ENCODE peak calls at places on chromosomes 6 and 20, in four cellular contexts. M is HepG2, Z is body of pancreas, V is tibial nerve. Q is an unnamed sample.

GRCh38 chr20:62659488-62659887 is 17.2 kb downstream of the SLCO4A1 start:
- DNase-seq in M (no peak), Z (no peak), V (no peak), Q (no peak)

GRCh38 chr6:155132617-155133016 is 131.2 kb upstream of the CLDN20 start:
- DNase-seq in M (no peak), Z (no peak), V (no peak), Q (no peak)

GRCh38 chr6:139905404-139906052 is 531.1 kb upstream of the CITED2 start:
- DNase-seq in M (no peak), Z (no peak), V (no peak), Q (no peak)

GRCh38 chr6:9140861-9141534 is 705.7 kb upstream of the SLC35B3 start:
- DNase-seq in M (no peak), Z (peak; percentile 13), V (no peak), Q (no peak)

GRCh38 chr6:36735110-36735971 is 37.7 kb downstream of the RAB44 start:
- DNase-seq in M (no peak), Z (peak; percentile 68), V (peak; percentile 86), Q (peak; percentile 62)

GRCh38 chr6:150470131-150470530 is 101.3 kb downstream of the IYD start:
- DNase-seq in M (no peak), Z (no peak), V (no peak), Q (no peak)

GRCh38 chr20:62401331-62401779 is 5.7 kb downstream of the CABLES2 start:
- DNase-seq in M (no peak), Z (no peak), V (no peak), Q (no peak)

GRCh38 chr20:11159728-11160127 is 485.9 kb upstream of the JAG1 start:
- DNase-seq in M (no peak), Z (no peak), V (no peak), Q (no peak)

GRCh38 chr6:34232901-34233300 is 3.8 kb upstream of the HMGA1 start:
- DNase-seq in M (no peak), Z (no peak), V (no peak), Q (peak; percentile 30)

GRCh38 chr20:4065405-4065841 is 50.1 kb upstream of the RNF24 start:
- DNase-seq in M (no peak), Z (no peak), V (peak; percentile 29), Q (no peak)

GRCh38 chr6:524803-525202 is 132.1 kb downstream of the HUS1B start:
- DNase-seq in M (no peak), Z (no peak), V (no peak), Q (no peak)

GRCh38 chr20:60054716-60055371 is 96.6 kb downstream of the CDH26 start:
- DNase-seq in M (no peak), Z (no peak), V (no peak), Q (no peak)

GRCh38 chr20:58661298-58662141 is 10.4 kb downstream of the STX16 start:
- DNase-seq in M (no peak), Z (no peak), V (no peak), Q (no peak)

GRCh38 chr6:34459899-34460593 is 5.8 kb upstream of the PACSIN1 start:
- DNase-seq in M (peak; percentile 59), Z (peak; percentile 62), V (peak; percentile 48), Q (peak; percentile 60)

GRCh38 chr6:111113731-111114438 is 26.6 kb downstream of the SLC16A10 start:
- DNase-seq in M (no peak), Z (peak; percentile 61), V (peak; percentile 14), Q (no peak)

GRCh38 chr20:24098886-24099285 is 110.3 kb upstream of the GGTLC1 start:
- DNase-seq in M (no peak), Z (no peak), V (no peak), Q (no peak)

GRCh38 chr20:47847882-47848485 is 62.7 kb upstream of the SULF2 start:
- DNase-seq in M (no peak), Z (no peak), V (no peak), Q (no peak)

GRCh38 chr20:8370774-8371173 is 238.7 kb downstream of the PLCB1 start:
- DNase-seq in M (no peak), Z (no peak), V (no peak), Q (no peak)

GRCh38 chr20:4021905-4022304 is 6.5 kb upstream of the RNF24 start:
- DNase-seq in M (no peak), Z (no peak), V (no peak), Q (no peak)

GRCh38 chr20:33859157-33859695 is 48.1 kb downstream of the CHMP4B start:
- DNase-seq in M (peak; percentile 37), Z (no peak), V (no peak), Q (no peak)

GRCh38 chr6:12403201-12403826 is 113.2 kb downstream of the EDN1 start:
- DNase-seq in M (no peak), Z (no peak), V (no peak), Q (peak; percentile 39)

GRCh38 chr6:91476000-91476399 is 889.1 kb upstream of the MAP3K7 start:
- DNase-seq in M (peak; percentile 7), Z (peak; percentile 15), V (no peak), Q (no peak)

GRCh38 chr6:43669922-43670622 is 17.5 kb downstream of the MRPS18A start:
- DNase-seq in M (no peak), Z (no peak), V (no peak), Q (no peak)

GRCh38 chr6:156645106-156645505 is 132.1 kb upstream of the ARID1B start:
- DNase-seq in M (no peak), Z (no peak), V (no peak), Q (no peak)

GRCh38 chr6:3455490-3456394 is 1.1 kb downstream of the SLC22A23 start:
- DNase-seq in M (peak; percentile 38), Z (peak; percentile 49), V (no peak), Q (no peak)

GRCh38 chr6:149906405-149906804 is 8.5 kb upstream of the RAET1E start:
- DNase-seq in M (no peak), Z (no peak), V (no peak), Q (no peak)

GRCh38 chr6:28841290-28841689 is 82.5 kb downstream of the TRIM27 start:
- DNase-seq in M (no peak), Z (no peak), V (no peak), Q (no peak)

GRCh38 chr6:104958720-104959452 is 2.0 kb downstream of the LIN28B start:
- DNase-seq in M (peak; percentile 68), Z (no peak), V (no peak), Q (no peak)

GRCh38 chr20:43243672-43244269 is 54.1 kb upstream of the PTPRT start:
- DNase-seq in M (no peak), Z (peak; percentile 14), V (no peak), Q (no peak)

GRCh38 chr6:134468633-134469032 is 150.7 kb upstream of the SGK1 start:
- DNase-seq in M (no peak), Z (peak; percentile 35), V (no peak), Q (no peak)

GRCh38 chr20:17562804-17563305 is 7.0 kb upstream of the DSTN start:
- DNase-seq in M (peak; percentile 65), Z (peak; percentile 40), V (no peak), Q (no peak)

GRCh38 chr6:168388641-168389633 is 52.0 kb upstream of the SMOC2 start:
- DNase-seq in M (peak; percentile 40), Z (peak; percentile 52), V (no peak), Q (no peak)

GRCh38 chr20:33852971-33853813 is 42.0 kb downstream of the CHMP4B start:
- DNase-seq in M (no peak), Z (no peak), V (no peak), Q (no peak)

GRCh38 chr6:108523697-108524096 is 37.0 kb upstream of the FOXO3 start:
- DNase-seq in M (no peak), Z (no peak), V (no peak), Q (no peak)

GRCh38 chr20:36542516-36543186 is 1.3 kb downstream of the MYL9 start:
- DNase-seq in M (no peak), Z (no peak), V (no peak), Q (no peak)

GRCh38 chr20:36540551-36541211 is 638 bp upstream of the MYL9 start:
- DNase-seq in M (no peak), Z (no peak), V (no peak), Q (no peak)

GRCh38 chr20:36541227-36542018 is at the start of gene MYL9:
- DNase-seq in M (no peak), Z (peak; percentile 81), V (peak; percentile 91), Q (peak; percentile 54)

GRCh38 chr20:36543187-36544133 is 2.1 kb downstream of the MYL9 start:
- DNase-seq in M (no peak), Z (peak; percentile 50), V (peak; percentile 95), Q (peak; percentile 54)

GRCh38 chr20:36542019-36542488 is 735 bp downstream of the MYL9 start:
- DNase-seq in M (peak; percentile 46), Z (no peak), V (peak; percentile 47), Q (peak; percentile 38)
- TF ChIP-seq POLR2A in M (no peak), Z (no peak), V (no peak), Q (no peak)

DNA sequence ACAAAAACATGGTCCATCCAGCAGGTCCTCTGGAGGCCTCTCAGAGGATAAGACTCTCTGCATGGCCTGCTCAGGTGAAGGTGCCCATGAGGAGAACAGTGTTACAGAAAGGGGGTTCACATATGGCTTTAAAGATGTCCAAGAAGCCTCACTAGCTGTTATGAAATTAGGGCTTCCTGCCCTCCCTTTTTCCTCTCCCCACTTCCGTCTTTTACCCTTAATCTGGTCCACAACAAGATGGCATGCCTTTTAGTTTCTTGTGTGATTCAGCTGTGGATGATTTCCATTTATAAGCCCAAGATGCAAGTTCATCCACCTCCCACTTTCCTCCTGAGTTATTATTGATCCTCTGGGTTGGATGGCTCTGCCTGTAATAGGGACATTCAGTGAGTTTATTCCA is 14.0 kb downstream of the GCNT2 start:
- DNase-seq in M (no peak), Z (no peak), V (no peak), Q (no peak)
- TF ChIP-seq POLR2A in M (no peak), Z (no peak), V (no peak), Q (no peak)

DNA sequence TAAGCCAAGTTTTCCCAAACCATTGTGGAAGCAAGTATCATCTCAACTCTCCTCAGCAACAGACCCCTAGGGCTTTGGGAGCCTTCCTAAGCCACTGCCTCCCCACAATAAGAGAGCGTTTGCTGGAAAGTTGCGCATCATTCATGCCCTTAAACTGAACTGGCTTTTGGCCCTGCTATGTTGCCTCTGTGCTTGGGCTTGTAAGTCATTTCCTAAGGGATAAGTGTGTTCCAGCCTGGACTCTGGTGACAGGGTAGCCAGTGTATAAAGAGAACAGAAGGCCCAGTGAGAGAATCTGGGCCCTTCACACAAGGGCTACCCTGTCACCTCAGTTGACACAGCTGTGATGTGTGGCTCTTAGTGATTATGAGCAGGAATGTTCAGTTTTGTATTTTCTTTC is 77.8 kb downstream of the COL9A1 start:
- DNase-seq in M (no peak), Z (no peak), V (no peak), Q (no peak)
- TF ChIP-seq POLR2A in M (no peak), Z (no peak), V (no peak), Q (no peak)

DNA sequence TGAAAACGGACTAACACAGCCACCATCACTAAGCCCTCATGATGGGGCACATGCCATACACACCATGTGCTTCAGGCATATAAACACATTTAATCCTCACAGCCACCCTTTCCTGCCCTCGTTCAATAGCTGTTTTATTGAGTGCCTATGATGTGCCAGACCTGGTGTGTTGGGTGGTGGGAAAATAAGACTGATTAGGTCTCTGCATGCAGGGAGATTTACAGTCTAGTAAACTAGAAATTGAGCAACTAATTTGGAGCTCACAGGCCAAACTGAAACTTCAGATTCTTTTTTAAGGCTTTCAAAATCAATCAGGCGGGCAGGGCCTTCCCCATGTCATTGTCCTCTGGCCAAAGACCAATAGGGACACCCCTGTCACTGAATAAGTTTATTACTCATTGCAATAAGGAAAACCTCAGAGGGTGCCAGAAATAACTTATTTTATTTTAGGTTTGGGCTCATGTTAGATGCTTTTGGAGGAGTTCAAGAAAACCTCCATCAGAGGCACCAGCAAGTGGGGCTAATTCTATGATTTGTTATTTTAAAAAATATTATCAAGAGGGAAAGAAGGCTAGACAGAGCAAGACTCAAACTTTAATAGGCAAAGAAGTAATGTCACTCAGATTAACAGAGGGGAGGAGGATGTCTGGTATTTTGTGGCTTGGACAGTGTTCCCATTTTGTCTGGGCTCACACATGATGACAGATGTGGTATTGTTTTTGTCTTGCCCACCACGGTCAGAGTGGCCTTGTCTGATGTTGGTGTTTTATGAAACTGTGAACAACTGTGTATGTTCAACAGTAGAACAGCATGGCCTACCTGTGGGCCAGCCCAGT is 12.0 kb downstream of the ZFP64 start:
- DNase-seq in M (no peak), Z (no peak), V (no peak), Q (no peak)
- TF ChIP-seq POLR2A in M (no peak), Z (no peak), V (no peak), Q (no peak)

Q was measured in H54.